ENCODE peak calls at places on chromosomes 13 and 19, in eight cellular contexts. M is heart left ventricle; X is MM.1S; P is effector memory CD4-positive, alpha-beta T cell; N is DND-41; V is PC-3; W is thoracic aorta; L is Peyer's patch. Y is an unnamed sample. For H3K4me1 and H3K36me3, the result is how much of the 10 kb centered on the place peaks cover.

GRCh38 chr19:46392252-46392801 is 21.0 kb downstream of the CCDC8 start:
- DNase-seq in P (no peak), W (no peak), N (no peak), L (no peak), M (no peak), V (no peak), X (no peak), Y (no peak)

GRCh38 chr13:71320452-71320851 is 546.6 kb downstream of the DACH1 start:
- DNase-seq in M (no peak), N (peak), X (peak), P (no peak), L (no peak), V (peak), W (no peak), Y (no peak)

GRCh38 chr19:33032218-33032781 is 32.4 kb downstream of the RHPN2 start:
- DNase-seq in V (peak), P (no peak), W (no peak), M (no peak), N (no peak), L (no peak), X (no peak), Y (no peak)

GRCh38 chr19:56377105-56377924 is 16.0 kb downstream of the ZNF582 start:
- DNase-seq in P (no peak), W (no peak), X (no peak), N (no peak), V (peak), L (no peak), M (no peak), Y (no peak)

GRCh38 chr19:15101479-15102082 is 5.6 kb upstream of the SYDE1 start:
- DNase-seq in X (peak), P (no peak), W (no peak), M (no peak), N (peak), L (peak), V (peak), Y (peak)

GRCh38 chr19:10424011-10424637 is 3.8 kb downstream of the PDE4A start:
- DNase-seq in L (peak), X (peak), V (peak), P (peak), N (peak), M (peak), W (no peak), Y (peak)

GRCh38 chr13:49540552-49540951 is 44.8 kb downstream of the PHF11 start:
- DNase-seq in M (no peak), X (peak), P (no peak), V (peak), N (no peak), W (no peak), L (no peak), Y (no peak)

GRCh38 chr19:11399667-11400066 is 15.6 kb upstream of the EPOR start:
- DNase-seq in P (no peak), W (no peak), X (no peak), L (no peak), V (no peak), N (no peak), M (no peak), Y (no peak)

GRCh38 chr13:112711528-112712265 is 21.9 kb downstream of the ATP11A start:
- DNase-seq in W (peak), V (peak), N (no peak), P (no peak), L (peak), M (peak), X (no peak), Y (no peak)

GRCh38 chr19:17370026-17370587 is 7.0 kb downstream of the PLVAP start:
- DNase-seq in L (no peak), P (no peak), N (no peak), W (no peak), V (no peak), X (peak), M (no peak), Y (no peak)

GRCh38 chr13:48783181-48783630 is 129.5 kb downstream of the CYSLTR2 start:
- DNase-seq in V (peak), M (peak), P (no peak), W (peak), N (peak), X (no peak), L (peak), Y (no peak)

GRCh38 chr13:51620165-51620983 is 36.1 kb downstream of the WDFY2 start:
- DNase-seq in P (no peak), V (no peak), N (no peak), M (peak), L (no peak), W (no peak), X (no peak), Y (no peak)

GRCh38 chr13:95509521-95510315 is 42.8 kb upstream of the CLDN10 start:
- DNase-seq in P (no peak), X (no peak), N (no peak), M (no peak), W (no peak), V (peak), L (no peak), Y (no peak)

GRCh38 chr13:44843403-44843802 is 145.9 kb downstream of the NUFIP1 start:
- DNase-seq in M (no peak), L (no peak), W (no peak), X (no peak), N (no peak), P (no peak), V (no peak), Y (no peak)

GRCh38 chr13:79786176-79786575 is 305.2 kb downstream of the NDFIP2 start:
- DNase-seq in W (no peak), L (no peak), M (no peak), X (no peak), V (no peak), P (no peak), N (no peak), Y (no peak)

GRCh38 chr13:96091932-96092253 is 2.0 kb downstream of the HS6ST3 start:
- DNase-seq in L (no peak), X (no peak), N (no peak), M (no peak), P (no peak), V (no peak), W (no peak), Y (no peak)

GRCh38 chr19:1408300-1409203 is 1.2 kb downstream of the DAZAP1 start:
- DNase-seq in V (peak), M (no peak), L (peak), P (peak), N (peak), X (peak), W (no peak), Y (peak)

GRCh38 chr19:29873024-29873800 is 61.4 kb downstream of the CCNE1 start:
- DNase-seq in V (peak), P (peak), M (no peak), L (peak), W (no peak), N (peak), X (peak), Y (peak)

GRCh38 chr13:45768668-45769067 is 66.5 kb downstream of the CBY2 start:
- DNase-seq in M (no peak), L (no peak), W (no peak), P (no peak), V (no peak), N (no peak), X (no peak), Y (no peak)

GRCh38 chr13:51303063-51303552 is 36.4 kb upstream of the SERPINE3 start:
- DNase-seq in V (no peak), P (no peak), X (no peak), W (no peak), M (no peak), N (no peak), L (no peak), Y (no peak)

GRCh38 chr19:35142531-35143230 is 374 bp upstream of the FXYD7 start:
- DNase-seq in X (peak), V (peak), M (no peak), N (peak), L (peak), W (no peak), P (peak), Y (peak)

GRCh38 chr13:30107536-30108136 is 199.7 kb downstream of the KATNAL1 start:
- DNase-seq in X (no peak), L (no peak), W (no peak), N (no peak), V (peak), P (no peak), M (no peak), Y (no peak)

GRCh38 chr19:49272204-49272603 is 52.8 kb downstream of the SLC6A16 start:
- DNase-seq in L (no peak), P (no peak), N (no peak), W (no peak), V (peak), M (no peak), X (no peak), Y (no peak)

GRCh38 chr13:94557836-94558235 is 38.1 kb downstream of the TGDS start:
- DNase-seq in N (no peak), L (no peak), P (no peak), W (no peak), M (no peak), X (no peak), V (no peak), Y (no peak)

GRCh38 chr13:79541426-79542049 is 60.6 kb downstream of the NDFIP2 start:
- DNase-seq in M (no peak), N (no peak), L (no peak), P (no peak), V (peak), X (peak), W (no peak), Y (peak)

GRCh38 chr13:42525035-42525504 is 48.9 kb upstream of the TNFSF11 start:
- DNase-seq in W (no peak), N (no peak), X (no peak), P (no peak), L (no peak), V (peak), M (no peak), Y (no peak)

GRCh38 chr13:76887070-76887563 is 912 bp upstream of the KCTD12 start:
- DNase-seq in W (no peak), L (no peak), P (no peak), X (no peak), N (no peak), M (no peak), V (no peak), Y (no peak)

GRCh38 chr13:106471957-106472543 is 63.4 kb downstream of the EFNB2 start:
- DNase-seq in V (peak), P (no peak), W (peak), L (no peak), N (no peak), M (peak), X (no peak), Y (no peak)

GRCh38 chr13:48647625-48648024 is 6.1 kb upstream of the CYSLTR2 start:
- DNase-seq in P (no peak), M (no peak), L (no peak), W (no peak), X (no peak), V (no peak), N (no peak), Y (no peak)

GRCh38 chr19:30222428-30222873 is 149.7 kb upstream of the ZNF536 start:
- DNase-seq in M (no peak), V (no peak), L (no peak), X (no peak), W (no peak), P (no peak), N (no peak), Y (no peak)

GRCh38 chr19:45253396-45254027 is 2.4 kb downstream of the MARK4 start:
- DNase-seq in P (no peak), M (no peak), V (no peak), L (no peak), W (no peak), N (peak), X (no peak), Y (no peak)

GRCh38 chr19:49141352-49141751 is 13.8 kb downstream of the HRC start:
- DNase-seq in X (no peak), N (no peak), M (no peak), P (no peak), V (no peak), L (no peak), W (no peak), Y (no peak)

GRCh38 chr13:78030351-78030750 is 111.7 kb upstream of the EDNRB start:
- DNase-seq in W (no peak), P (no peak), N (no peak), V (no peak), L (no peak), X (no peak), M (no peak), Y (no peak)

GRCh38 chr19:58009666-58010301 is 7.2 kb upstream of the ZNF606 start:
- DNase-seq in L (peak), W (peak), N (peak), P (no peak), M (peak), X (no peak), V (peak), Y (peak)

GRCh38 chr19:8403098-8403819 is 9.8 kb upstream of the MARCHF2 start:
- DNase-seq in N (no peak), M (no peak), V (no peak), W (no peak), X (no peak), L (no peak), P (no peak), Y (no peak)

GRCh38 chr13:80783926-80784325 is 443.0 kb upstream of the SPRY2 start:
- DNase-seq in V (no peak), P (no peak), N (no peak), M (peak), L (no peak), W (no peak), X (no peak), Y (no peak)

GRCh38 chr13:59534806-59535205 is 628.9 kb downstream of the DIAPH3 start:
- DNase-seq in P (no peak), L (no peak), M (no peak), V (no peak), N (no peak), W (no peak), X (no peak), Y (no peak)

GRCh38 chr13:34357435-34358232 is 539.7 kb downstream of the RFC3 start:
- DNase-seq in V (peak), X (no peak), W (no peak), P (no peak), M (no peak), N (no peak), L (no peak), Y (no peak)

GRCh38 chr19:17860331-17860992 is 752 bp downstream of the RPL18A start:
- DNase-seq in V (no peak), N (no peak), X (no peak), P (no peak), W (no peak), L (no peak), M (no peak), Y (no peak)

GRCh38 chr13:75762066-75762937 is 126.2 kb downstream of the LMO7 start:
- DNase-seq in P (no peak), L (peak), N (no peak), W (no peak), V (peak), M (no peak), X (peak), Y (peak)

GRCh38 chr13:28476919-28477708 is 17.8 kb downstream of the FLT1 start:
- DNase-seq in W (no peak), N (no peak), P (no peak), X (no peak), M (no peak), V (no peak), L (no peak), Y (no peak)
- H3K4me1 ChIP-seq in W (under half), N (under half), P (under half), X (under half), M (under half), V (under half), L (under half), Y (under half)

GRCh38 chr13:97341135-97341534 is 92.8 kb upstream of the RAP2A start:
- DNase-seq in N (no peak), W (no peak), L (no peak), P (no peak), X (no peak), M (no peak), V (peak), Y (no peak)

GRCh38 chr13:97339019-97339988 is 94.7 kb upstream of the RAP2A start:
- DNase-seq in L (no peak), N (peak), W (peak), P (no peak), M (peak), V (no peak), X (no peak), Y (no peak)

GRCh38 chr13:97339989-97340361 is 94.0 kb upstream of the RAP2A start:
- DNase-seq in W (no peak), M (no peak), N (no peak), V (no peak), L (no peak), X (no peak), P (no peak), Y (no peak)

GRCh38 chr13:97342136-97342535 is 91.8 kb upstream of the RAP2A start:
- DNase-seq in L (no peak), W (no peak), P (no peak), X (no peak), M (no peak), V (no peak), N (no peak), Y (no peak)

DNA sequence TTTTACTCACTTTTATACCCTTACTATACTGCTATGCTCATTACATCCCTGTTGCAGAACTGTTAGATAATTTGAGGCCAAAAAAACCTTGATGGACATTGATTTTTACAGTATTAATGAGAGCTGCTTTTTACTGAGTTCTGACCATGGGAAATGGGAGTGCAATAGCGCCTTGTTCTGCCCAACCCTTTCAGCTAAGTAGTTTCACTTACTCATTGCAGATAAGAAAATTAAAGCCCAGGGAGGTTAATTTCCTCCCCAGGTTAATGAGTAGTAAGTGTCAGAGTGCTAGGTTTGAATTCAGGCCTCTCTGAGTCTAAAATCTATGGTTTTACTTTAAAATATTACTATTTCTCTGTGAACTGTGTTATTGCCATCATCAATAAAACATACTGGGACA is 93.6 kb upstream of the RAP2A start:
- DNase-seq in N (no peak), P (no peak), X (no peak), V (no peak), L (no peak), W (no peak), M (no peak), Y (no peak)
- H3K27ac ChIP-seq in N (no peak), P (no peak), X (no peak), V (no peak), L (no peak), W (peak), M (peak), Y (no peak)

DNA sequence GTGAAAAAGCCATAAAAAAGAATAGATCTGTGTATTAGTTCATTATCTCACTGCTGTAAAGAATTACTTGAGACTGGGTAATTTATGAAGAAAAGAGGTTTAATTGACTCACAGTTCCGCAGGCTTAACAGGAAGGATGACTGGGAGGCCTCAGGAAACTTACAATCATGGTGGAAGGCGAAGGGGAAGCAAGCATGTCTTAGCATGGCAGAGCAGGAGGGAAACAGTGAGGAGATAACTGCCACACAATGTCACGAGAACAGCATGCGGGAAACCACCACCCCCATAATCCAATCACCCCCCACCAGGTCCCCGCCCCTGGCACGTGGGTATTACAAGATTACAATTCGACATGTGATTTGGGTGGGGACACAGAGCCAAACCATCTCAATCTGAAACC is 39.1 kb upstream of the EEF1AKMT1 start:
- DNase-seq in L (no peak), M (no peak), V (no peak), N (no peak), P (no peak), W (no peak), X (no peak), Y (no peak)
- H3K36me3 ChIP-seq in L (under half), M (under half), V (under half), N (under half), P (under half), W (under half), X (under half), Y (under half)

GRCh38 chr13:40559915-40560314 is 106.5 kb downstream of the FOXO1 start:
- DNase-seq in V (no peak), L (no peak), P (no peak), W (no peak), M (no peak), X (no peak), N (no peak), Y (no peak)
- H3K4me1 ChIP-seq in V (under half), L (under half), P (under half), W (half or more), M (half or more), X (under half), N (under half), Y (half or more)

DNA sequence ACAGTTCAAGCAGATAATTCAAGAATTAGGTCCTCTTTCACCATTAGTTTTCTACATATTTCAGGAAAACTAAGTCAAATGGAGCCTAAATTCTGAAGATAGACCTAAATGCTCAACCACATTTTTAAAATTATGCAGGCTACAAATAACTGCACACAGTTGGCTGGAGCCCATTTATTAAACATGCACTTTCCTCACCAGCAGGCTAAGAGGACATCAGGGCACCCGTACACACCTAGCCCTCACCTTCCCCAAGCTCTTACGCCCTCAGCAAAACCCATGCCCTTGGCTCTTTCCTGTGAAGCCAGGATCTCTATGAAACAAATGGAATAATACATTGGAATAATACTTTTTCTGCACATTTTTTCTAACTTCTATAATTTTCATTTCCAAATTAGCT is 18.2 kb downstream of the IRS2 start:
- DNase-seq in M (no peak), V (no peak), L (no peak), P (no peak), W (no peak), N (no peak), X (no peak), Y (no peak)
- H3K27ac ChIP-seq in M (no peak), V (no peak), L (no peak), P (no peak), W (no peak), N (no peak), X (no peak), Y (no peak)

Y was measured in naive thymus-derived CD4-positive, alpha-beta T cell.